ENCODE peak calls at places on chromosomes 12 and 14, in six cellular contexts. E is colonic mucosa; K is head of caudate nucleus; T is T follicular helper cell; Y is tibial nerve; J is activated T-cell treated with anti-CD3 and anti-CD28 coated beads, Interleukin-2, amount 50 U/mL, for 72 hours. H is an unnamed sample.
A peak's percentile ranks its signal among the peaks of the same experiment; 100 is the strongest.

GRCh38 chr12:113860059-113860820 is 105.9 kb downstream of the RBM19 start:
- DNase-seq in E (no peak), K (no peak), T (no peak), Y (no peak), J (no peak), H (no peak)

GRCh38 chr12:123449103-123449736 is 8.7 kb upstream of the SNRNP35 start:
- DNase-seq in E (no peak), K (no peak), T (no peak), Y (no peak), J (no peak), H (no peak)

GRCh38 chr14:87283547-87283946 is 709.4 kb downstream of the GALC start:
- DNase-seq in E (no peak), K (no peak), T (no peak), Y (no peak), J (no peak), H (no peak)

GRCh38 chr12:4850857-4851380 is 58.8 kb upstream of the KCNA1 start:
- DNase-seq in E (no peak), K (no peak), T (no peak), Y (no peak), J (no peak), H (no peak)

GRCh38 chr12:47808049-47808448 is 11.7 kb downstream of the HDAC7 start:
- DNase-seq in E (peak; percentile 41), K (peak; percentile 40), T (peak; percentile 67), Y (no peak), J (peak; percentile 85), H (no peak)

GRCh38 chr14:64671591-64671990 is 32.6 kb upstream of the PLEKHG3 start:
- DNase-seq in E (no peak), K (no peak), T (no peak), Y (no peak), J (peak; percentile 19), H (peak; percentile 81)

GRCh38 chr12:132602578-132603239 is 7.7 kb downstream of the LRCOL1 start:
- DNase-seq in E (peak; percentile 68), K (no peak), T (no peak), Y (no peak), J (no peak), H (no peak)

GRCh38 chr14:79306546-79306945 is 904.8 kb downstream of the DIO2 start:
- DNase-seq in E (no peak), K (no peak), T (no peak), Y (no peak), J (no peak), H (no peak)

GRCh38 chr12:3222935-3223334 is 145.8 kb downstream of the TSPAN9 start:
- DNase-seq in E (no peak), K (no peak), T (no peak), Y (no peak), J (no peak), H (no peak)

GRCh38 chr14:65054471-65055085 is 47.7 kb downstream of the MAX start:
- DNase-seq in E (no peak), K (no peak), T (no peak), Y (no peak), J (no peak), H (no peak)

GRCh38 chr12:31736472-31736871 is 7.7 kb upstream of the AMN1 start:
- DNase-seq in E (no peak), K (no peak), T (peak; percentile 54), Y (no peak), J (peak; percentile 72), H (no peak)

GRCh38 chr14:70052990-70053389 is 135.8 kb downstream of the SLC8A3 start:
- DNase-seq in E (peak; percentile 32), K (no peak), T (no peak), Y (no peak), J (peak; percentile 4), H (peak; percentile 6)

GRCh38 chr14:103073367-103073875 is 10.6 kb upstream of the LBHD2 start:
- DNase-seq in E (no peak), K (no peak), T (no peak), Y (no peak), J (no peak), H (no peak)

GRCh38 chr12:64746663-64747062 is 12.5 kb downstream of the GNS start:
- DNase-seq in E (no peak), K (no peak), T (no peak), Y (no peak), J (no peak), H (no peak)